ENCODE peak calls at places on chromosomes 11 and 22, in nine cellular contexts. J is GM12878; X is HCT116; A is Peyer's patch; T is cardiac muscle cell; U is sigmoid colon; W is PC-9; K is CD8-positive, alpha-beta T cell; P is left lung. E is an unnamed sample.

GRCh38 chr22:27416553-27417427 is 384.8 kb downstream of the MN1 start:
- DNase-seq in J (no peak), X (no peak), A (no peak), T (peak; percentile 93), U (no peak), W (peak; percentile 30), K (no peak), P (no peak), E (peak; percentile 88)

GRCh38 chr11:126992065-126992803 is 8.3 kb downstream of the KIRREL3 start:
- DNase-seq in J (no peak), X (no peak), A (no peak), T (peak; percentile 84), U (no peak), W (peak; percentile 51), K (no peak), P (no peak), E (peak; percentile 40)

GRCh38 chr11:67083786-67084366 is 27.2 kb downstream of the RHOD start:
- DNase-seq in J (no peak), X (no peak), A (no peak), T (no peak), U (no peak), W (no peak), K (no peak), P (no peak), E (no peak)

GRCh38 chr11:126405906-126406305 is 50.4 kb downstream of the ST3GAL4 start:
- DNase-seq in J (no peak), X (peak; percentile 42), A (no peak), T (no peak), U (no peak), W (peak; percentile 89), K (no peak), P (no peak), E (no peak)

GRCh38 chr22:47221840-47222615 is 459.6 kb downstream of the TBC1D22A start:
- DNase-seq in J (no peak), X (no peak), A (no peak), T (no peak), U (peak; percentile 43), W (no peak), K (no peak), P (no peak), E (no peak)

GRCh38 chr11:61147271-61147670 is 14.0 kb downstream of the VPS37C start:
- DNase-seq in J (no peak), X (no peak), A (no peak), T (no peak), U (peak; percentile 56), W (no peak), K (no peak), P (no peak), E (no peak)

GRCh38 chr22:46446799-46447198 is 90.6 kb downstream of the CELSR1 start:
- DNase-seq in J (no peak), X (no peak), A (no peak), T (peak; percentile 52), U (no peak), W (no peak), K (no peak), P (no peak), E (no peak)

GRCh38 chr11:94845622-94846021 is 77.5 kb downstream of the AMOTL1 start:
- DNase-seq in J (no peak), X (no peak), A (no peak), T (no peak), U (peak; percentile 74), W (no peak), K (no peak), P (no peak), E (peak; percentile 88)

DNA sequence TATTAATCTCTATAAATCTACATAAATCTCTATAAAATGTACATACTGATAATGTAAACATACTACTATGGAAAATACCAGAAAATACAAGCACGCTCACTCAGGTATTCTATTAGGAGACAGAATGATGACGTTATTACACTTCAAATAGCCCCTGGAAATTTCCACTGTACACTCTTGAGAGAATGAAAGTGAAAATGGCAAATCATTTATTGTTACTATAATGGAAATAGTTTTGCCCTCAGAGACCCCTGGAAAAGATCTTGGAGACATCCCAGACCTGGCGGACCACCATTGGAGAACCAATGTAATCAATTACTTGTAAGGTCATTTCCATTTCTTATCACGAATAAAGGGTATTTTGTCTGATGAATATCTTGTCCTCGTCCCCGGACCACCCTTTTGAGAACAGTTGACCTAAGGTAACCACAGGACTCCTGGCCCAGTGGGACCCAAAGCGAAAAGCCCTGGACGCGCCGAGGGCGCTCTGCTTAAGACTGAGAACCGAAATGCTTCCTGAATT is 509 bp upstream of the PRRG4 start:
- DNase-seq in J (no peak), X (no peak), A (no peak), T (no peak), U (no peak), W (no peak), K (no peak), P (no peak), E (peak; percentile 39)
- TF ChIP-seq CTCF in J (no peak), X (no peak), A (no peak), T (no peak), U (no peak), W (no peak), K (no peak), P (no peak), E (no peak)

GRCh38 chr11:68839054-68839865 is 2.5 kb downstream of the CPT1A start:
- DNase-seq in J (peak; percentile 59), X (peak; percentile 69), A (peak; percentile 99), T (peak; percentile 96), U (peak; percentile 98), W (peak; percentile 98), K (peak; percentile 95), P (peak; percentile 99), E (peak; percentile 86)

GRCh38 chr11:68839953-68840641 is 1.6 kb downstream of the CPT1A start:
- DNase-seq in J (no peak), X (no peak), A (no peak), T (peak; percentile 36), U (no peak), W (no peak), K (no peak), P (no peak), E (peak; percentile 33)

GRCh38 chr11:68842427-68843051 is 823 bp upstream of the CPT1A start:
- DNase-seq in J (no peak), X (no peak), A (no peak), T (no peak), U (no peak), W (no peak), K (no peak), P (no peak), E (no peak)

GRCh38 chr11:68841718-68842426 is at the start of gene CPT1A:
- DNase-seq in J (no peak), X (no peak), A (peak; percentile 91), T (peak; percentile 83), U (peak; percentile 90), W (peak; percentile 72), K (peak; percentile 66), P (peak; percentile 97), E (peak; percentile 42)

DNA sequence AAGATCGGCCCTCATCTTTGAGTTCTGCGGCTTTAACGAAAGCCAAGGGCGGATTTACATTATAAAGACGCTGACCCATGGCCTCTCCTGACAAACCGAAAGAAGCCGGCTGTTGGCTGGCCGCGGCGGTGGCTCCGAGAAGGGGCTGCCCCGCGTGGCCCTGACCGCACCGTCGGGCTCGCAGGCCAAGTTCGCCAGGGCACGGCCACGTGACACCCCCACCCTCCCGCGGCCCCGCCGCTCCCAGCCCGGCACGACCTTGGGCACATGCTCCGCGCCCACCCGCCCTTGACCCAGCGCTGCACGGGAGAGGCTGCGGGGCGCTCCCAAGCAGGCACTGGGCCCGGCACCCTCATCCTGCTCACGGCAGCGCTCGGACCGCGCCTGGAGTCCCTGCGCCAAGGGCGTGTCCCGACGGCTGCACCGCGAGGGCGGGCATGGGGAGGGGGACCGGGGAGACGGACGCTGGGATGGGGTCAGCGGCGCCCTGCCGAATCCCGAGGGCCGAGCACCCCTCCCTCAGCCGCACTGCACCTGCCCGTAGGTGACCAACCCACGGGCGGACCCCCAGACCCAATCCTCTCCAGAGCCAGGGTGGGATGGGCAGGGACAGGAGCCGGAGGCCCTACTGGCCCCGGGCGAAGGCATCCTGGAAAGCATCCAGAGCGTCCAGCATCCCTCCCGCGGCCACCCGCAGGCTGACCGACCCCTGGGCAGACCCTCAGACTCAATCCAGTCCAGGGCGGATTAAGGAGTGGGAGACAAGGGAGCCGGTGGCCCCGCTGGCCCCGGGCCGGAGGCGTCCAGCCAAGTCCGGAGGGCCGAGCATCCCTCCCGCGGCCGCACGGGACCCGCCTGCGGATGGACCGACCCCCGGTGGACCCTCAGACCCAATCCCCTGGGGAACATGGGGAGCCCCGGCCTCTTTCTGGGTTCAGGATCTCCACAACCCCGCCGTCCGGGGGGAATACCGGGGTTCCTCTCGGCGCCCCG is 759 bp downstream of the CPT1A start:
- DNase-seq in J (no peak), X (no peak), A (peak; percentile 87), T (peak; percentile 66), U (peak; percentile 79), W (peak; percentile 62), K (peak; percentile 18), P (peak; percentile 94), E (no peak)
- H3K4me1 ChIP-seq in J (peaks cover 33% of the 10 kb centered on the region), X (peaks cover 63% of the 10 kb centered on the region), A (peaks cover 64% of the 10 kb centered on the region), T (peaks cover 19% of the 10 kb centered on the region), U (peaks cover 68% of the 10 kb centered on the region), W (peaks cover 35% of the 10 kb centered on the region), K (peaks cover 54% of the 10 kb centered on the region), P (peaks cover 69% of the 10 kb centered on the region), E (peaks cover 7% of the 10 kb centered on the region)

GRCh38 chr11:70132641-70133040 is 54.5 kb downstream of the ANO1 start:
- DNase-seq in J (no peak), X (no peak), A (no peak), T (no peak), U (no peak), W (no peak), K (no peak), P (peak; percentile 54), E (no peak)

GRCh38 chr11:70129051-70129592 is 51.0 kb downstream of the ANO1 start:
- DNase-seq in J (no peak), X (no peak), A (no peak), T (peak; percentile 27), U (no peak), W (no peak), K (no peak), P (peak; percentile 59), E (no peak)

GRCh38 chr11:70131606-70132190 is 53.6 kb downstream of the ANO1 start:
- DNase-seq in J (no peak), X (no peak), A (no peak), T (no peak), U (no peak), W (no peak), K (no peak), P (peak; percentile 48), E (no peak)

GRCh38 chr11:70128435-70128906 is 50.4 kb downstream of the ANO1 start:
- DNase-seq in J (no peak), X (peak; percentile 41), A (no peak), T (no peak), U (no peak), W (peak; percentile 78), K (no peak), P (peak; percentile 71), E (no peak)

DNA sequence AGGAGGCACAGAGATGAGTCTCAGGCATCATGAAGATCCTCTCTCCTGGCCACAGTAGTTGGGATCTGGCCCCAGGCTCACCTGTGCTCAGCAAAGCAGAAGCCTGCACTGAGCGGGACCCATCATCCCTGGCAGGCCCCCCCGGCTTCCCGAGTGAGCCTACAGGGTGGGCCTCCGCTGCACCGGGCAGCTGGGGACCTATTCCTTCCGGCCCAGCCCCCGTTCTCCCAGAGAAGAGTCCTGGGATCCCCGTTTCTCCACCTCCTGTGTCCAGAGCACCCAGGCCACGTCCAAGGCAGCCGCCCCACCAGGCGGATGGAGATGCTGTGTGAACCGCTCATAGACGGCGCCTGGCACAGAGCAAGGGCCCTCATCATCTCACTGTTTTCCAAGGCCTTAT is 52.5 kb downstream of the ANO1 start:
- DNase-seq in J (no peak), X (no peak), A (no peak), T (no peak), U (no peak), W (no peak), K (no peak), P (peak; percentile 74), E (no peak)
- H3K27ac ChIP-seq in J (no peak overlapping the region), X (no peak overlapping the region), A (no peak overlapping the region), T (no peak overlapping the region), U (no peak overlapping the region), W (no peak overlapping the region), K (no peak overlapping the region), P (no peak overlapping the region), E (no peak overlapping the region)

DNA sequence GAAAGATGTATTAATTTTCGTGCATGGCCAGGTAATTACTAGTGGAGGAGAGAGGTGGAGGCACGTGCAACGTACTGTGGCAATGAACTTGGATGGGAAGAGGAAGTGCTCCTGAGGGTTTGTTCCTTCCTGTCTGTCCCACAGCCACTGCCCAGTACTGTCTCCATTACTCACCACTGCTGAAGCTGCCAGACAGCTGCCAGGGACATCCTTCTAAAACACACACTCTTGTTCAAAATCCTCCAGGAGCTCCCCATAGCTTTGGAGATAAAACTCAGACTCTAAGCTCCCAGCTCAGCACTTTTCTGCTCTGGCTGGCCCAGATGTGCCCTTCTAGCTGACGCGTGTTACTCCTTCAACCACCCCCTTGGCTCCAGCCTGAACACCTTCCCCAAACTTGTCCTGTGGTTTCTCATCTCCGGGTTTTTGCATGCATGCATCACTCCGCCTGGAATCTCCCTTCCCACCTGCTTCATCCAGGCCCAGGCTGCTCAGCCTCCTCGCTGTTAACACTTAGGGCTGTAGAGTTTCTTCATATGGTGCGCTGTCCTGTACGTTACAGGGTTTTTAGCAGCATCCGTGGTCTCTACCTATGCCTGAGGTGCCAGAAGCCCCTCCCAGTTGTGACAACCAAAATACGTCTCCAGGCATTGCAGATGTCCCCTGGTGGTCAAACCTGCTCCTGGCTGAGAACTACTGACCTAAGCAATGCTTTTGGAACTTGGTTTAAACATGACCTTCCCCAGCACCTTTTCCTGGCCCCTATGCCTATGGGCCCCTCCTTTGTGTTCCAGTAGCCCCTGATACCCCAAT is 69.5 kb downstream of the C11orf91 start:
- DNase-seq in J (no peak), X (no peak), A (no peak), T (no peak), U (no peak), W (no peak), K (no peak), P (no peak), E (peak; percentile 92)
- TF ChIP-seq CTCF in J (no peak), X (peak; percentile 45), A (no peak), T (no peak), U (no peak), W (no peak), K (no peak), P (no peak), E (peak; percentile 14)

E was measured in foreskin keratinocyte.